ENCODE peak calls at places on chromosomes 6 and 20, in nine cellular contexts. One of them, this sample, is unnamed.

GRCh38 chr6:126123226-126123625 is 136.9 kb downstream of the TRMT11 start:
- DNase-seq in nephron progenitor cell: no peak
- DNase-seq in activated CD4-positive, alpha-beta T cell treated with anti-CD3 and anti-CD28 coated beads, Interleukin-2, amount 50 U/mL, for 1 hour: no peak
- DNase-seq in Caco-2: no peak
- DNase-seq in Panc1: no peak
- DNase-seq in HuH-7.5: no peak
- DNase-seq in stimulated activated CD4-positive, alpha-beta T cell treated with anti-CD3 and anti-CD28 coated beads, TNF-alpha, amount 100 ng/mL, for 4 hours: no peak
- DNase-seq in MCF 10A: no peak
- DNase-seq in foreskin melanocyte: no peak
- DNase-seq in this sample: no peak

GRCh38 chr20:21173496-21174025 is 47.7 kb downstream of the KIZ start:
- DNase-seq in MCF 10A: no peak
- DNase-seq in Caco-2: no peak
- DNase-seq in HuH-7.5: no peak
- DNase-seq in nephron progenitor cell: no peak
- DNase-seq in activated CD4-positive, alpha-beta T cell treated with anti-CD3 and anti-CD28 coated beads, Interleukin-2, amount 50 U/mL, for 1 hour: no peak
- DNase-seq in Panc1: no peak
- DNase-seq in stimulated activated CD4-positive, alpha-beta T cell treated with anti-CD3 and anti-CD28 coated beads, TNF-alpha, amount 100 ng/mL, for 4 hours: no peak
- DNase-seq in foreskin melanocyte: no peak
- DNase-seq in this sample: no peak

GRCh38 chr20:59385461-59385860 is 85.0 kb downstream of the EDN3 start:
- DNase-seq in activated CD4-positive, alpha-beta T cell treated with anti-CD3 and anti-CD28 coated beads, Interleukin-2, amount 50 U/mL, for 1 hour: no peak
- DNase-seq in Caco-2: peak
- DNase-seq in nephron progenitor cell: no peak
- DNase-seq in HuH-7.5: no peak
- DNase-seq in Panc1: no peak
- DNase-seq in MCF 10A: no peak
- DNase-seq in foreskin melanocyte: no peak
- DNase-seq in stimulated activated CD4-positive, alpha-beta T cell treated with anti-CD3 and anti-CD28 coated beads, TNF-alpha, amount 100 ng/mL, for 4 hours: no peak
- DNase-seq in this sample: no peak

GRCh38 chr6:37171141-37171969 is 1.4 kb downstream of the PIM1 start:
- DNase-seq in stimulated activated CD4-positive, alpha-beta T cell treated with anti-CD3 and anti-CD28 coated beads, TNF-alpha, amount 100 ng/mL, for 4 hours: no peak
- DNase-seq in nephron progenitor cell: peak
- DNase-seq in activated CD4-positive, alpha-beta T cell treated with anti-CD3 and anti-CD28 coated beads, Interleukin-2, amount 50 U/mL, for 1 hour: peak
- DNase-seq in MCF 10A: peak
- DNase-seq in Caco-2: peak
- DNase-seq in HuH-7.5: no peak
- DNase-seq in foreskin melanocyte: no peak
- DNase-seq in Panc1: no peak
- DNase-seq in this sample: peak

GRCh38 chr6:158461954-158462353 is 97.9 kb upstream of the TMEM181 start:
- DNase-seq in stimulated activated CD4-positive, alpha-beta T cell treated with anti-CD3 and anti-CD28 coated beads, TNF-alpha, amount 100 ng/mL, for 4 hours: no peak
- DNase-seq in Caco-2: no peak
- DNase-seq in foreskin melanocyte: no peak
- DNase-seq in nephron progenitor cell: no peak
- DNase-seq in MCF 10A: no peak
- DNase-seq in HuH-7.5: no peak
- DNase-seq in Panc1: no peak
- DNase-seq in activated CD4-positive, alpha-beta T cell treated with anti-CD3 and anti-CD28 coated beads, Interleukin-2, amount 50 U/mL, for 1 hour: no peak
- DNase-seq in this sample: no peak

GRCh38 chr20:46199198-46199597 is 81.1 kb downstream of the CD40 start:
- DNase-seq in foreskin melanocyte: no peak
- DNase-seq in Caco-2: peak
- DNase-seq in activated CD4-positive, alpha-beta T cell treated with anti-CD3 and anti-CD28 coated beads, Interleukin-2, amount 50 U/mL, for 1 hour: no peak
- DNase-seq in stimulated activated CD4-positive, alpha-beta T cell treated with anti-CD3 and anti-CD28 coated beads, TNF-alpha, amount 100 ng/mL, for 4 hours: no peak
- DNase-seq in HuH-7.5: no peak
- DNase-seq in MCF 10A: no peak
- DNase-seq in Panc1: no peak
- DNase-seq in nephron progenitor cell: peak
- DNase-seq in this sample: no peak

GRCh38 chr6:91447086-91447485 is 860.2 kb upstream of the MAP3K7 start:
- DNase-seq in Panc1: no peak
- DNase-seq in stimulated activated CD4-positive, alpha-beta T cell treated with anti-CD3 and anti-CD28 coated beads, TNF-alpha, amount 100 ng/mL, for 4 hours: no peak
- DNase-seq in activated CD4-positive, alpha-beta T cell treated with anti-CD3 and anti-CD28 coated beads, Interleukin-2, amount 50 U/mL, for 1 hour: no peak
- DNase-seq in MCF 10A: no peak
- DNase-seq in HuH-7.5: no peak
- DNase-seq in nephron progenitor cell: no peak
- DNase-seq in foreskin melanocyte: no peak
- DNase-seq in Caco-2: no peak
- DNase-seq in this sample: no peak

GRCh38 chr20:44204156-44204831 is 6.3 kb downstream of the OSER1 start:
- DNase-seq in foreskin melanocyte: peak
- DNase-seq in activated CD4-positive, alpha-beta T cell treated with anti-CD3 and anti-CD28 coated beads, Interleukin-2, amount 50 U/mL, for 1 hour: no peak
- DNase-seq in stimulated activated CD4-positive, alpha-beta T cell treated with anti-CD3 and anti-CD28 coated beads, TNF-alpha, amount 100 ng/mL, for 4 hours: no peak
- DNase-seq in nephron progenitor cell: no peak
- DNase-seq in HuH-7.5: no peak
- DNase-seq in Panc1: peak
- DNase-seq in Caco-2: no peak
- DNase-seq in MCF 10A: peak
- DNase-seq in this sample: no peak

GRCh38 chr6:133951881-133952814 is 876 bp upstream of the TBPL1 start:
- DNase-seq in MCF 10A: peak
- DNase-seq in Caco-2: peak
- DNase-seq in foreskin melanocyte: peak
- DNase-seq in Panc1: peak
- DNase-seq in HuH-7.5: peak
- DNase-seq in activated CD4-positive, alpha-beta T cell treated with anti-CD3 and anti-CD28 coated beads, Interleukin-2, amount 50 U/mL, for 1 hour: peak
- DNase-seq in stimulated activated CD4-positive, alpha-beta T cell treated with anti-CD3 and anti-CD28 coated beads, TNF-alpha, amount 100 ng/mL, for 4 hours: peak
- DNase-seq in nephron progenitor cell: peak
- DNase-seq in this sample: peak

GRCh38 chr20:37383229-37383989 is 37.5 kb downstream of the SRC start:
- DNase-seq in HuH-7.5: no peak
- DNase-seq in MCF 10A: peak
- DNase-seq in stimulated activated CD4-positive, alpha-beta T cell treated with anti-CD3 and anti-CD28 coated beads, TNF-alpha, amount 100 ng/mL, for 4 hours: no peak
- DNase-seq in nephron progenitor cell: no peak
- DNase-seq in activated CD4-positive, alpha-beta T cell treated with anti-CD3 and anti-CD28 coated beads, Interleukin-2, amount 50 U/mL, for 1 hour: no peak
- DNase-seq in foreskin melanocyte: no peak
- DNase-seq in Panc1: no peak
- DNase-seq in Caco-2: no peak
- DNase-seq in this sample: no peak

GRCh38 chr6:34589633-34590139 is 33.6 kb upstream of the SPDEF start:
- DNase-seq in Caco-2: no peak
- DNase-seq in activated CD4-positive, alpha-beta T cell treated with anti-CD3 and anti-CD28 coated beads, Interleukin-2, amount 50 U/mL, for 1 hour: no peak
- DNase-seq in Panc1: no peak
- DNase-seq in stimulated activated CD4-positive, alpha-beta T cell treated with anti-CD3 and anti-CD28 coated beads, TNF-alpha, amount 100 ng/mL, for 4 hours: no peak
- DNase-seq in nephron progenitor cell: no peak
- DNase-seq in HuH-7.5: no peak
- DNase-seq in MCF 10A: no peak
- DNase-seq in foreskin melanocyte: no peak
- DNase-seq in this sample: no peak

GRCh38 chr20:59174975-59175374 is 11.4 kb downstream of the ZNF831 start:
- DNase-seq in MCF 10A: no peak
- DNase-seq in Panc1: no peak
- DNase-seq in stimulated activated CD4-positive, alpha-beta T cell treated with anti-CD3 and anti-CD28 coated beads, TNF-alpha, amount 100 ng/mL, for 4 hours: no peak
- DNase-seq in foreskin melanocyte: no peak
- DNase-seq in Caco-2: no peak
- DNase-seq in HuH-7.5: no peak
- DNase-seq in nephron progenitor cell: no peak
- DNase-seq in activated CD4-positive, alpha-beta T cell treated with anti-CD3 and anti-CD28 coated beads, Interleukin-2, amount 50 U/mL, for 1 hour: no peak
- DNase-seq in this sample: no peak

GRCh38 chr20:58179432-58180099 is 48.9 kb downstream of the ANKRD60 start:
- DNase-seq in Caco-2: peak
- DNase-seq in nephron progenitor cell: peak
- DNase-seq in activated CD4-positive, alpha-beta T cell treated with anti-CD3 and anti-CD28 coated beads, Interleukin-2, amount 50 U/mL, for 1 hour: peak
- DNase-seq in foreskin melanocyte: peak
- DNase-seq in HuH-7.5: peak
- DNase-seq in MCF 10A: peak
- DNase-seq in stimulated activated CD4-positive, alpha-beta T cell treated with anti-CD3 and anti-CD28 coated beads, TNF-alpha, amount 100 ng/mL, for 4 hours: peak
- DNase-seq in Panc1: no peak
- DNase-seq in this sample: peak

GRCh38 chr6:164286021-164286420 is 871.5 kb downstream of the QKI start:
- DNase-seq in activated CD4-positive, alpha-beta T cell treated with anti-CD3 and anti-CD28 coated beads, Interleukin-2, amount 50 U/mL, for 1 hour: no peak
- DNase-seq in HuH-7.5: no peak
- DNase-seq in Caco-2: no peak
- DNase-seq in MCF 10A: no peak
- DNase-seq in Panc1: no peak
- DNase-seq in stimulated activated CD4-positive, alpha-beta T cell treated with anti-CD3 and anti-CD28 coated beads, TNF-alpha, amount 100 ng/mL, for 4 hours: no peak
- DNase-seq in nephron progenitor cell: no peak
- DNase-seq in foreskin melanocyte: peak
- DNase-seq in this sample: no peak

GRCh38 chr6:4914412-4915159 is 89.3 kb downstream of the RPP40 start:
- DNase-seq in HuH-7.5: no peak
- DNase-seq in Panc1: no peak
- DNase-seq in stimulated activated CD4-positive, alpha-beta T cell treated with anti-CD3 and anti-CD28 coated beads, TNF-alpha, amount 100 ng/mL, for 4 hours: no peak
- DNase-seq in nephron progenitor cell: no peak
- DNase-seq in foreskin melanocyte: no peak
- DNase-seq in Caco-2: no peak
- DNase-seq in activated CD4-positive, alpha-beta T cell treated with anti-CD3 and anti-CD28 coated beads, Interleukin-2, amount 50 U/mL, for 1 hour: no peak
- DNase-seq in MCF 10A: no peak
- DNase-seq in this sample: no peak

GRCh38 chr20:9514461-9515210 is at the start of gene LAMP5:
- DNase-seq in Panc1: no peak
- DNase-seq in nephron progenitor cell: peak
- DNase-seq in MCF 10A: no peak
- DNase-seq in HuH-7.5: peak
- DNase-seq in foreskin melanocyte: no peak
- DNase-seq in Caco-2: no peak
- DNase-seq in stimulated activated CD4-positive, alpha-beta T cell treated with anti-CD3 and anti-CD28 coated beads, TNF-alpha, amount 100 ng/mL, for 4 hours: no peak
- DNase-seq in activated CD4-positive, alpha-beta T cell treated with anti-CD3 and anti-CD28 coated beads, Interleukin-2, amount 50 U/mL, for 1 hour: no peak
- DNase-seq in this sample: no peak

GRCh38 chr6:43770417-43771209 is 602 bp downstream of the VEGFA start:
- DNase-seq in HuH-7.5: peak
- DNase-seq in MCF 10A: peak
- DNase-seq in activated CD4-positive, alpha-beta T cell treated with anti-CD3 and anti-CD28 coated beads, Interleukin-2, amount 50 U/mL, for 1 hour: no peak
- DNase-seq in foreskin melanocyte: peak
- DNase-seq in Panc1: no peak
- DNase-seq in nephron progenitor cell: peak
- DNase-seq in stimulated activated CD4-positive, alpha-beta T cell treated with anti-CD3 and anti-CD28 coated beads, TNF-alpha, amount 100 ng/mL, for 4 hours: no peak
- DNase-seq in Caco-2: peak
- DNase-seq in this sample: no peak

GRCh38 chr6:88870728-88871330 is 92.6 kb downstream of the RNGTT start:
- DNase-seq in activated CD4-positive, alpha-beta T cell treated with anti-CD3 and anti-CD28 coated beads, Interleukin-2, amount 50 U/mL, for 1 hour: peak
- DNase-seq in HuH-7.5: no peak
- DNase-seq in Panc1: no peak
- DNase-seq in foreskin melanocyte: peak
- DNase-seq in stimulated activated CD4-positive, alpha-beta T cell treated with anti-CD3 and anti-CD28 coated beads, TNF-alpha, amount 100 ng/mL, for 4 hours: no peak
- DNase-seq in MCF 10A: peak
- DNase-seq in Caco-2: peak
- DNase-seq in nephron progenitor cell: peak
- DNase-seq in this sample: peak

GRCh38 chr6:36743032-36743431 is 45.4 kb downstream of the RAB44 start:
- DNase-seq in Caco-2: no peak
- DNase-seq in Panc1: no peak
- DNase-seq in foreskin melanocyte: no peak
- DNase-seq in HuH-7.5: peak
- DNase-seq in activated CD4-positive, alpha-beta T cell treated with anti-CD3 and anti-CD28 coated beads, Interleukin-2, amount 50 U/mL, for 1 hour: no peak
- DNase-seq in stimulated activated CD4-positive, alpha-beta T cell treated with anti-CD3 and anti-CD28 coated beads, TNF-alpha, amount 100 ng/mL, for 4 hours: no peak
- DNase-seq in MCF 10A: no peak
- DNase-seq in nephron progenitor cell: no peak
- DNase-seq in this sample: no peak

GRCh38 chr6:85675030-85675819 is 32.5 kb upstream of the SYNCRIP start:
- DNase-seq in Panc1: no peak
- DNase-seq in HuH-7.5: no peak
- DNase-seq in Caco-2: no peak
- DNase-seq in foreskin melanocyte: no peak
- DNase-seq in stimulated activated CD4-positive, alpha-beta T cell treated with anti-CD3 and anti-CD28 coated beads, TNF-alpha, amount 100 ng/mL, for 4 hours: no peak
- DNase-seq in nephron progenitor cell: no peak
- DNase-seq in MCF 10A: peak
- DNase-seq in activated CD4-positive, alpha-beta T cell treated with anti-CD3 and anti-CD28 coated beads, Interleukin-2, amount 50 U/mL, for 1 hour: no peak
- DNase-seq in this sample: no peak

GRCh38 chr6:101302593-101302992 is 90.9 kb upstream of the GRIK2 start:
- DNase-seq in MCF 10A: peak
- DNase-seq in stimulated activated CD4-positive, alpha-beta T cell treated with anti-CD3 and anti-CD28 coated beads, TNF-alpha, amount 100 ng/mL, for 4 hours: no peak
- DNase-seq in Caco-2: no peak
- DNase-seq in foreskin melanocyte: no peak
- DNase-seq in HuH-7.5: no peak
- DNase-seq in Panc1: no peak
- DNase-seq in activated CD4-positive, alpha-beta T cell treated with anti-CD3 and anti-CD28 coated beads, Interleukin-2, amount 50 U/mL, for 1 hour: no peak
- DNase-seq in nephron progenitor cell: no peak
- DNase-seq in this sample: no peak

GRCh38 chr20:1952737-1953530 is 40.9 kb downstream of the PDYN start:
- DNase-seq in Caco-2: no peak
- DNase-seq in stimulated activated CD4-positive, alpha-beta T cell treated with anti-CD3 and anti-CD28 coated beads, TNF-alpha, amount 100 ng/mL, for 4 hours: no peak
- DNase-seq in MCF 10A: no peak
- DNase-seq in HuH-7.5: no peak
- DNase-seq in foreskin melanocyte: no peak
- DNase-seq in activated CD4-positive, alpha-beta T cell treated with anti-CD3 and anti-CD28 coated beads, Interleukin-2, amount 50 U/mL, for 1 hour: no peak
- DNase-seq in nephron progenitor cell: no peak
- DNase-seq in Panc1: no peak
- DNase-seq in this sample: no peak

GRCh38 chr6:15194453-15194852 is 51.4 kb upstream of the JARID2 start:
- DNase-seq in stimulated activated CD4-positive, alpha-beta T cell treated with anti-CD3 and anti-CD28 coated beads, TNF-alpha, amount 100 ng/mL, for 4 hours: no peak
- DNase-seq in foreskin melanocyte: no peak
- DNase-seq in Caco-2: no peak
- DNase-seq in activated CD4-positive, alpha-beta T cell treated with anti-CD3 and anti-CD28 coated beads, Interleukin-2, amount 50 U/mL, for 1 hour: no peak
- DNase-seq in Panc1: no peak
- DNase-seq in MCF 10A: no peak
- DNase-seq in nephron progenitor cell: no peak
- DNase-seq in HuH-7.5: no peak
- DNase-seq in this sample: no peak

GRCh38 chr20:56005389-56005715 is at the start of gene CBLN4:
- DNase-seq in foreskin melanocyte: no peak
- DNase-seq in Caco-2: no peak
- DNase-seq in stimulated activated CD4-positive, alpha-beta T cell treated with anti-CD3 and anti-CD28 coated beads, TNF-alpha, amount 100 ng/mL, for 4 hours: no peak
- DNase-seq in MCF 10A: no peak
- DNase-seq in HuH-7.5: no peak
- DNase-seq in Panc1: no peak
- DNase-seq in activated CD4-positive, alpha-beta T cell treated with anti-CD3 and anti-CD28 coated beads, Interleukin-2, amount 50 U/mL, for 1 hour: no peak
- DNase-seq in nephron progenitor cell: no peak
- DNase-seq in this sample: no peak

GRCh38 chr6:66421570-66421969 is 714.5 kb upstream of the EYS start:
- DNase-seq in Panc1: no peak
- DNase-seq in HuH-7.5: no peak
- DNase-seq in nephron progenitor cell: peak
- DNase-seq in stimulated activated CD4-positive, alpha-beta T cell treated with anti-CD3 and anti-CD28 coated beads, TNF-alpha, amount 100 ng/mL, for 4 hours: no peak
- DNase-seq in Caco-2: peak
- DNase-seq in foreskin melanocyte: peak
- DNase-seq in MCF 10A: peak
- DNase-seq in activated CD4-positive, alpha-beta T cell treated with anti-CD3 and anti-CD28 coated beads, Interleukin-2, amount 50 U/mL, for 1 hour: no peak
- DNase-seq in this sample: no peak

GRCh38 chr20:34861386-34862084 is 11.1 kb downstream of the GGT7 start:
- DNase-seq in HuH-7.5: no peak
- DNase-seq in foreskin melanocyte: no peak
- DNase-seq in activated CD4-positive, alpha-beta T cell treated with anti-CD3 and anti-CD28 coated beads, Interleukin-2, amount 50 U/mL, for 1 hour: no peak
- DNase-seq in Panc1: no peak
- DNase-seq in nephron progenitor cell: no peak
- DNase-seq in stimulated activated CD4-positive, alpha-beta T cell treated with anti-CD3 and anti-CD28 coated beads, TNF-alpha, amount 100 ng/mL, for 4 hours: no peak
- DNase-seq in Caco-2: no peak
- DNase-seq in MCF 10A: no peak
- DNase-seq in this sample: no peak

GRCh38 chr6:32943864-32944263 is 3.0 kb upstream of the HLA-DMB start:
- DNase-seq in MCF 10A: no peak
- DNase-seq in HuH-7.5: no peak
- DNase-seq in Caco-2: no peak
- DNase-seq in foreskin melanocyte: no peak
- DNase-seq in Panc1: no peak
- DNase-seq in stimulated activated CD4-positive, alpha-beta T cell treated with anti-CD3 and anti-CD28 coated beads, TNF-alpha, amount 100 ng/mL, for 4 hours: no peak
- DNase-seq in nephron progenitor cell: no peak
- DNase-seq in activated CD4-positive, alpha-beta T cell treated with anti-CD3 and anti-CD28 coated beads, Interleukin-2, amount 50 U/mL, for 1 hour: no peak
- DNase-seq in this sample: no peak

GRCh38 chr20:36085686-36086267 is 68.8 kb upstream of the EPB41L1 start:
- DNase-seq in nephron progenitor cell: no peak
- DNase-seq in stimulated activated CD4-positive, alpha-beta T cell treated with anti-CD3 and anti-CD28 coated beads, TNF-alpha, amount 100 ng/mL, for 4 hours: no peak
- DNase-seq in Caco-2: peak
- DNase-seq in MCF 10A: peak
- DNase-seq in Panc1: peak
- DNase-seq in activated CD4-positive, alpha-beta T cell treated with anti-CD3 and anti-CD28 coated beads, Interleukin-2, amount 50 U/mL, for 1 hour: no peak
- DNase-seq in HuH-7.5: peak
- DNase-seq in foreskin melanocyte: no peak
- DNase-seq in this sample: no peak

GRCh38 chr20:38658879-38659612 is 57.4 kb downstream of the ARHGAP40 start:
- DNase-seq in activated CD4-positive, alpha-beta T cell treated with anti-CD3 and anti-CD28 coated beads, Interleukin-2, amount 50 U/mL, for 1 hour: peak
- DNase-seq in HuH-7.5: peak
- DNase-seq in Caco-2: peak
- DNase-seq in nephron progenitor cell: peak
- DNase-seq in MCF 10A: peak
- DNase-seq in Panc1: no peak
- DNase-seq in stimulated activated CD4-positive, alpha-beta T cell treated with anti-CD3 and anti-CD28 coated beads, TNF-alpha, amount 100 ng/mL, for 4 hours: no peak
- DNase-seq in foreskin melanocyte: no peak
- DNase-seq in this sample: peak

GRCh38 chr6:106735136-106735535 is 105.8 kb downstream of the QRSL1 start:
- DNase-seq in foreskin melanocyte: no peak
- DNase-seq in activated CD4-positive, alpha-beta T cell treated with anti-CD3 and anti-CD28 coated beads, Interleukin-2, amount 50 U/mL, for 1 hour: no peak
- DNase-seq in nephron progenitor cell: no peak
- DNase-seq in Caco-2: no peak
- DNase-seq in MCF 10A: no peak
- DNase-seq in Panc1: no peak
- DNase-seq in stimulated activated CD4-positive, alpha-beta T cell treated with anti-CD3 and anti-CD28 coated beads, TNF-alpha, amount 100 ng/mL, for 4 hours: no peak
- DNase-seq in HuH-7.5: no peak
- DNase-seq in this sample: no peak

GRCh38 chr6:29702519-29703103 is 20.6 kb upstream of the HLA-F start:
- DNase-seq in nephron progenitor cell: peak
- DNase-seq in activated CD4-positive, alpha-beta T cell treated with anti-CD3 and anti-CD28 coated beads, Interleukin-2, amount 50 U/mL, for 1 hour: peak
- DNase-seq in Caco-2: peak
- DNase-seq in stimulated activated CD4-positive, alpha-beta T cell treated with anti-CD3 and anti-CD28 coated beads, TNF-alpha, amount 100 ng/mL, for 4 hours: peak
- DNase-seq in Panc1: no peak
- DNase-seq in HuH-7.5: peak
- DNase-seq in foreskin melanocyte: no peak
- DNase-seq in MCF 10A: peak
- DNase-seq in this sample: peak

This sample was measured in CD4-positive, alpha-beta memory T cell.